ENCODE peak calls at places on chromosomes 6 and 20, in four cellular contexts. One of them, this sample, is unnamed. For H3K36me3 and H3K4me1, the result is how much of the 10 kb centered on the place peaks cover.

GRCh38 chr20:53872081-53872541 is 198.3 kb downstream of the BCAS1 start:
- DNase-seq in mesenchymal stem cell: no peak
- DNase-seq in PC-9: no peak
- DNase-seq in tibial artery: no peak
- DNase-seq in this sample: no peak

GRCh38 chr20:8255945-8256632 is 124.0 kb downstream of the PLCB1 start:
- DNase-seq in tibial artery: no peak
- DNase-seq in PC-9: no peak
- DNase-seq in mesenchymal stem cell: peak
- DNase-seq in this sample: no peak

GRCh38 chr6:33418690-33419291 is 884 bp upstream of the CUTA start:
- DNase-seq in PC-9: no peak
- DNase-seq in mesenchymal stem cell: peak
- DNase-seq in tibial artery: no peak
- DNase-seq in this sample: no peak

GRCh38 chr6:35078226-35078850 is 62.8 kb downstream of the TCP11 start:
- DNase-seq in tibial artery: no peak
- DNase-seq in PC-9: no peak
- DNase-seq in mesenchymal stem cell: no peak
- DNase-seq in this sample: no peak

GRCh38 chr6:163745566-163746400 is 331.3 kb downstream of the QKI start:
- DNase-seq in tibial artery: no peak
- DNase-seq in mesenchymal stem cell: peak
- DNase-seq in PC-9: no peak
- DNase-seq in this sample: peak

GRCh38 chr6:132218063-132218696 is 183.1 kb downstream of the MOXD1 start:
- DNase-seq in PC-9: no peak
- DNase-seq in mesenchymal stem cell: peak
- DNase-seq in tibial artery: no peak
- DNase-seq in this sample: no peak

GRCh38 chr20:10970109-10970508 is 296.3 kb upstream of the JAG1 start:
- DNase-seq in PC-9: no peak
- DNase-seq in tibial artery: no peak
- DNase-seq in mesenchymal stem cell: peak
- DNase-seq in this sample: no peak

GRCh38 chr6:136753624-136754023 is 38.7 kb downstream of the MAP3K5 start:
- DNase-seq in mesenchymal stem cell: no peak
- DNase-seq in tibial artery: no peak
- DNase-seq in PC-9: no peak
- DNase-seq in this sample: no peak

GRCh38 chr20:55057779-55058415 is 582.5 kb downstream of the DOK5 start:
- DNase-seq in PC-9: no peak
- DNase-seq in mesenchymal stem cell: no peak
- DNase-seq in tibial artery: no peak
- DNase-seq in this sample: no peak

GRCh38 chr6:35236223-35236622 is 22.5 kb downstream of the SCUBE3 start:
- DNase-seq in mesenchymal stem cell: no peak
- DNase-seq in tibial artery: no peak
- DNase-seq in PC-9: no peak
- DNase-seq in this sample: no peak

GRCh38 chr20:18805881-18806280 is 7.7 kb upstream of the SCP2D1 start:
- DNase-seq in tibial artery: no peak
- DNase-seq in mesenchymal stem cell: peak
- DNase-seq in PC-9: no peak
- DNase-seq in this sample: no peak

GRCh38 chr6:90144396-90144795 is 152.2 kb downstream of the BACH2 start:
- DNase-seq in tibial artery: no peak
- DNase-seq in PC-9: no peak
- DNase-seq in mesenchymal stem cell: no peak
- DNase-seq in this sample: no peak

GRCh38 chr6:154673919-154674318 is 59.3 kb upstream of the SCAF8 start:
- DNase-seq in PC-9: no peak
- DNase-seq in mesenchymal stem cell: no peak
- DNase-seq in tibial artery: no peak
- DNase-seq in this sample: no peak

GRCh38 chr6:40710626-40711354 is 123.6 kb upstream of the LRFN2 start:
- DNase-seq in mesenchymal stem cell: no peak
- DNase-seq in PC-9: no peak
- DNase-seq in tibial artery: no peak
- DNase-seq in this sample: no peak

GRCh38 chr20:37407573-37408002 is 61.6 kb downstream of the SRC start:
- DNase-seq in PC-9: no peak
- DNase-seq in mesenchymal stem cell: no peak
- DNase-seq in tibial artery: no peak
- DNase-seq in this sample: no peak

GRCh38 chr20:40309731-40310130 is 379.3 kb downstream of the MAFB start:
- DNase-seq in mesenchymal stem cell: no peak
- DNase-seq in tibial artery: no peak
- DNase-seq in PC-9: no peak
- DNase-seq in this sample: no peak

GRCh38 chr6:158039571-158040050 is 57.9 kb downstream of the SYNJ2 start:
- DNase-seq in PC-9: peak
- DNase-seq in tibial artery: peak
- DNase-seq in mesenchymal stem cell: peak
- DNase-seq in this sample: no peak

GRCh38 chr6:21914121-21914973 is 320.8 kb downstream of the SOX4 start:
- DNase-seq in tibial artery: peak
- DNase-seq in mesenchymal stem cell: peak
- DNase-seq in PC-9: peak
- DNase-seq in this sample: no peak

GRCh38 chr6:55868910-55869479 is 6.4 kb downstream of the BMP5 start:
- DNase-seq in PC-9: peak
- DNase-seq in mesenchymal stem cell: peak
- DNase-seq in tibial artery: no peak
- DNase-seq in this sample: peak

GRCh38 chr20:46088409-46089075 is 1.2 kb downstream of the NCOA5 start:
- DNase-seq in tibial artery: no peak
- DNase-seq in PC-9: peak
- DNase-seq in mesenchymal stem cell: peak
- DNase-seq in this sample: no peak

DNA sequence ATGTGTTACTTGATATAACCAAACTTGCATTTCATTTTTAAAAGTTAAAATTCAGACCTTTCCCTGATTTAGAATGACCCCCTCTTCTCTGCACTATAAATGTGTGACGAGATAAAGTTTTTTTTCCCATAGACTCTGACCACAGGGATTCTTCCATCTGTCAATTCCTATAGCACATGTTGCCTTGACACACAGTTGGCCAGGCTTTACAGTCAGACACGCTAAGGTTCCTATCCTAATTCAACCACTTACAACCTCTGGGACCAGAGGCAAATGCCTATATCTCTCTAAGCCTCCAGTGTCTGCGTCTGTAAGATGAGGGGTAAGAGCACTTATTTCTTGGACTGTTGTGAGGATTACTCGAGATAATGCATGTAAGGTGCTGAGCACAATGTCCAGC is 40.6 kb downstream of the KCNS1 start:
- DNase-seq in tibial artery: no peak
- DNase-seq in PC-9: no peak
- DNase-seq in mesenchymal stem cell: no peak
- DNase-seq in this sample: no peak
- H3K36me3 ChIP-seq in tibial artery: under half
- H3K36me3 ChIP-seq in PC-9: under half
- H3K36me3 ChIP-seq in mesenchymal stem cell: under half
- H3K36me3 ChIP-seq in this sample: under half

GRCh38 chr6:17962436-17963031 is 24.9 kb downstream of the KIF13A start:
- DNase-seq in tibial artery: peak
- DNase-seq in mesenchymal stem cell: peak
- DNase-seq in PC-9: no peak
- DNase-seq in this sample: peak
- H3K4me1 ChIP-seq in tibial artery: half or more
- H3K4me1 ChIP-seq in mesenchymal stem cell: under half
- H3K4me1 ChIP-seq in PC-9: under half
- H3K4me1 ChIP-seq in this sample: under half

DNA sequence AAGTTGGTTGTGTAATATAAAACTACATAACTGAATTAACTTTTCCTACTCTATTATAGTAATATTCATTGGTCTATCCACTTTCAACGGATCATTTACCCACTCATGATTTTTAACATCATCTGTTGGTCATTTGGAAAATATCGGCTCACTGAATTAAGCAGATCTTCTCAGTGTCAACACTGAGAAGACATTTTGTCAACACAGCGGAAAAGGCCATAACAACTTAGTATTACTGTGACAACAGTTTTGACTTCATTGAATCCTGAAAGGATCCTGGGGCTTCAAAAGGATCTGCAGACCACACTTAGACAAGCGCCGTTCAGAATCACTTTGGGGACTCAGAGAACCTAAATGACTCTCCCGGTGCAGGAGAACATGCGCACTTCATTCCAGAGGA is 4.2 kb downstream of the ZBTB2 start:
- DNase-seq in mesenchymal stem cell: no peak
- DNase-seq in PC-9: no peak
- DNase-seq in tibial artery: no peak
- DNase-seq in this sample: no peak
- H3K36me3 ChIP-seq in mesenchymal stem cell: under half
- H3K36me3 ChIP-seq in PC-9: under half
- H3K36me3 ChIP-seq in tibial artery: under half
- H3K36me3 ChIP-seq in this sample: under half

GRCh38 chr20:62235777-62236157 is 2.6 kb upstream of the OSBPL2 start:
- DNase-seq in mesenchymal stem cell: no peak
- DNase-seq in tibial artery: no peak
- DNase-seq in PC-9: no peak
- DNase-seq in this sample: no peak

GRCh38 chr20:62236674-62236996 is 1.7 kb upstream of the OSBPL2 start:
- DNase-seq in tibial artery: no peak
- DNase-seq in mesenchymal stem cell: peak
- DNase-seq in PC-9: no peak
- DNase-seq in this sample: no peak

GRCh38 chr20:62236200-62236599 is 2.1 kb upstream of the OSBPL2 start:
- DNase-seq in tibial artery: no peak
- DNase-seq in mesenchymal stem cell: no peak
- DNase-seq in PC-9: no peak
- DNase-seq in this sample: no peak

GRCh38 chr20:62234346-62234745 is 4.0 kb upstream of the OSBPL2 start:
- DNase-seq in tibial artery: no peak
- DNase-seq in PC-9: no peak
- DNase-seq in mesenchymal stem cell: no peak
- DNase-seq in this sample: no peak

DNA sequence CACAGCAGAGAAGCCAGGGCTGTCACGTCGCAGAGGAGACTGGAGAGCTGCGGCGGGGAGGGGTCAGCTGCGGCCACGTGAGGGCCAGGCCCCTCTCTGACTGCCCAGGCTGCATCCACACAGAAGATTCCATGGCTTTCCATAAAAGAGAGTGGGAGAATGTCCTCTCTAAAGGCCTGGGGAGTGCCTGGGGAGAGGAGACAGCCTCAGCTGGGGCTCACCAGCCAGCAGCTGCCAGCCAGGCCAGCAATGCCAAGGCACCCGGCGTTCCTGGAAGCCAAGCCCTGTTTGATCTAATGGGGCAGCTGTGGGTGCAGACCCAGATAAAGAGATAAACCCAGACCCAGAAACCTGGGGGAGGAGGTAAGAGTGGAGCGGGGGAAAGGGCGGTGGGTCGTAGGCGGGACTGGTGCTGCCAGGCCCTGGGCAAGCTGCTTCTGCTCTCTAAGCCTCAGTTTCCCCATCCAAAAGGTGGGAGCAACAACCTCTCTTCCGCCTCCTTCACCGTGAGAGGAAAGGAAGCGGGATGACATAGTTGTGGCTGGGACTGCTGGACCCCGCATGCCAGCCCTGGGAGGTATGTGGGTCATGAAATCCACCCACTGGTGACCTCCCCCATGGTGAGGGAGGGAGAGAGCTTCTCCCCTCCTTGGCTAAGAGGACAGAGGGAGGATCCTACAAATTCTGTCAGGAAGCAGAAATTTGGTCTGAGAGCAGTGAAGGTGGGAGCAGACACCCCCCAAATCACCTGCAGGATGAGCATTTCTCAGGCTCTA is 3.1 kb upstream of the OSBPL2 start:
- DNase-seq in mesenchymal stem cell: no peak
- DNase-seq in PC-9: no peak
- DNase-seq in tibial artery: no peak
- DNase-seq in this sample: no peak
- H3K4me1 ChIP-seq in mesenchymal stem cell: under half
- H3K4me1 ChIP-seq in PC-9: under half
- H3K4me1 ChIP-seq in tibial artery: under half
- H3K4me1 ChIP-seq in this sample: under half

GRCh38 chr6:30195951-30196350 is 17.3 kb downstream of the TRIM26 start:
- DNase-seq in PC-9: no peak
- DNase-seq in mesenchymal stem cell: no peak
- DNase-seq in tibial artery: no peak
- DNase-seq in this sample: no peak
- H3K36me3 ChIP-seq in PC-9: under half
- H3K36me3 ChIP-seq in mesenchymal stem cell: half or more
- H3K36me3 ChIP-seq in tibial artery: half or more
- H3K36me3 ChIP-seq in this sample: under half

DNA sequence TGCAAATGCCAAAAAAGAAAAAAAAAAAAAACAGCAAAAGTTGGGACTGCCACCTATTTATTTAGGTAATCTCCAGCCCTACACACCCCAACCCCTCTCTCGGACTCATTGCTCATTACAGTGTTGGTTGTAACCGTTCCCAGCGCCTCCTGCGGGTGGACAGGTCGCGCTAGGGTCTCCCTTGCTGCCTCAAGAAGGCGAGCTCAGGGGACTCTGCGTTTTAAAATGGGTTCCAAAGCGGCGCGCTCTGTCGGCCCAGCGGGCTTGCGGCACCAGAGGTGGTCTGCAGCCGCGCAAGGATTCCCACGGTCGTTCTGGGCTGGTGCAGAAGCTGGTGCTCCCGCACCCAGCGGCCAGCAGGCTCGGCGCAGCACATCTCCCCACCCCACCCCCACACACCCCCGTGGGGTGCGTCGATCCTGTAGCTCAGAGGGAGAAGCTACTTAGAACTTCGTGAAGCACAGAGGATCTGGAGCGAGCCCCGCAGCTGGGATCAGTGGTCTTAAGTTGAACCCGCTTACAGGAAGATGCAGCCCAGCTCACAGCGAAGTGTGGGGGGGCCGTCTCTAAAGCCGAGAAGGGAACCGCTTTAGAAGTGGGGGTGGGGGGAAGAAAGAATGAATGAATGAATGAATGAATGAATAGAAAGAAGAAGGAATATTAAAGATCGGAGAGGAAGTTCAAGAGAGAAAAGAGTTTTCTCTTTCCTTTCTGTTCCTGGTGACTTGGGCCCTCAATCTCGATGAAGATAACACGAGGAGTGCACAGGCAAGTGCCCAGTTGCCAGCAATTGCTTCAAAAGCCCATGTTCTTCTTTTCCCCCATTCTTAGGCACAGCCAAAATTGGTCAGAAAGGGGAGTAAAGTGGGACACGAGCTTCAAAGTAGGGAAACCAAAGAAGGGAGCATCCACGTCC is 766 bp downstream of the TFAP2A start:
- DNase-seq in mesenchymal stem cell: no peak
- DNase-seq in PC-9: peak
- DNase-seq in tibial artery: no peak
- DNase-seq in this sample: no peak
- H3K4me1 ChIP-seq in mesenchymal stem cell: under half
- H3K4me1 ChIP-seq in PC-9: under half
- H3K4me1 ChIP-seq in tibial artery: under half
- H3K4me1 ChIP-seq in this sample: under half

GRCh38 chr6:26653007-26653406 is 6.5 kb downstream of the ZNF322 start:
- DNase-seq in mesenchymal stem cell: no peak
- DNase-seq in tibial artery: no peak
- DNase-seq in PC-9: no peak
- DNase-seq in this sample: no peak
- H3K36me3 ChIP-seq in mesenchymal stem cell: half or more
- H3K36me3 ChIP-seq in tibial artery: under half
- H3K36me3 ChIP-seq in PC-9: half or more
- H3K36me3 ChIP-seq in this sample: under half

GRCh38 chr6:156972145-156972544 is 195.0 kb downstream of the ARID1B start:
- DNase-seq in PC-9: no peak
- DNase-seq in mesenchymal stem cell: no peak
- DNase-seq in tibial artery: no peak
- DNase-seq in this sample: no peak
- H3K4me1 ChIP-seq in PC-9: under half
- H3K4me1 ChIP-seq in mesenchymal stem cell: under half
- H3K4me1 ChIP-seq in tibial artery: under half
- H3K4me1 ChIP-seq in this sample: under half

This sample was measured in keratinocyte.